ENCODE peak calls at places on chromosomes 6 and 20, in four cellular contexts. B is heart right ventricle, K is neural progenitor cell, N is adrenal gland. M is an unnamed sample.

GRCh38 chr6:21597706-21598273 is 4.2 kb downstream of the SOX4 start:
- DNase-seq in N (no peak), K (no peak), B (no peak), M (no peak)

GRCh38 chr20:51930775-51931174 is 128.5 kb upstream of the SALL4 start:
- DNase-seq in K (no peak), B (peak; percentile 23), N (no peak), M (no peak)

GRCh38 chr6:34657037-34657306 is 39.6 kb downstream of the ILRUN start:
- DNase-seq in K (no peak), B (no peak), N (no peak), M (no peak)

GRCh38 chr6:13653296-13653695 is 38.2 kb downstream of the NOL7 start:
- DNase-seq in K (no peak), N (no peak), B (no peak), M (no peak)

GRCh38 chr20:45924391-45925261 is 9.9 kb upstream of the PCIF1 start:
- DNase-seq in K (no peak), N (peak; percentile 88), B (peak; percentile 57), M (no peak)

GRCh38 chr20:35568645-35569044 is 26.8 kb downstream of the ERGIC3 start:
- DNase-seq in K (peak; percentile 21), B (no peak), N (no peak), M (no peak)

GRCh38 chr6:138371720-138372119 is 6.0 kb upstream of the SMIM28 start:
- DNase-seq in K (no peak), N (no peak), B (no peak), M (no peak)

GRCh38 chr6:144104898-144105487 is 9.6 kb upstream of the SF3B5 start:
- DNase-seq in K (peak; percentile 64), B (peak; percentile 74), N (no peak), M (peak; percentile 7)

GRCh38 chr20:11156922-11157321 is 483.1 kb upstream of the JAG1 start:
- DNase-seq in B (no peak), N (no peak), K (no peak), M (no peak)

GRCh38 chr6:162264581-162264980 is 463.0 kb downstream of the PRKN start:
- DNase-seq in K (no peak), N (no peak), B (no peak), M (no peak)

GRCh38 chr6:155187096-155187495 is 76.7 kb upstream of the CLDN20 start:
- DNase-seq in B (no peak), K (no peak), N (no peak), M (no peak)
- H3K27ac ChIP-seq in B (no peak overlapping the region), K (no peak overlapping the region), N (no peak overlapping the region), M (no peak overlapping the region)

GRCh38 chr6:131281471-131282270 is 146.4 kb downstream of the AKAP7 start:
- DNase-seq in N (peak; percentile 87), K (peak; percentile 61), B (peak; percentile 20), M (peak; percentile 17)
- H3K27ac ChIP-seq in N (peak overlapping the region; percentile 10), K (no peak overlapping the region), B (no peak overlapping the region), M (peak overlapping the region; percentile 66)

GRCh38 chr6:340991-341827 is 48.9 kb downstream of the DUSP22 start:
- DNase-seq in B (peak; percentile 29), K (no peak), N (peak; percentile 79), M (no peak)
- H3K27ac ChIP-seq in B (no peak overlapping the region), K (no peak overlapping the region), N (no peak overlapping the region), M (no peak overlapping the region)

DNA sequence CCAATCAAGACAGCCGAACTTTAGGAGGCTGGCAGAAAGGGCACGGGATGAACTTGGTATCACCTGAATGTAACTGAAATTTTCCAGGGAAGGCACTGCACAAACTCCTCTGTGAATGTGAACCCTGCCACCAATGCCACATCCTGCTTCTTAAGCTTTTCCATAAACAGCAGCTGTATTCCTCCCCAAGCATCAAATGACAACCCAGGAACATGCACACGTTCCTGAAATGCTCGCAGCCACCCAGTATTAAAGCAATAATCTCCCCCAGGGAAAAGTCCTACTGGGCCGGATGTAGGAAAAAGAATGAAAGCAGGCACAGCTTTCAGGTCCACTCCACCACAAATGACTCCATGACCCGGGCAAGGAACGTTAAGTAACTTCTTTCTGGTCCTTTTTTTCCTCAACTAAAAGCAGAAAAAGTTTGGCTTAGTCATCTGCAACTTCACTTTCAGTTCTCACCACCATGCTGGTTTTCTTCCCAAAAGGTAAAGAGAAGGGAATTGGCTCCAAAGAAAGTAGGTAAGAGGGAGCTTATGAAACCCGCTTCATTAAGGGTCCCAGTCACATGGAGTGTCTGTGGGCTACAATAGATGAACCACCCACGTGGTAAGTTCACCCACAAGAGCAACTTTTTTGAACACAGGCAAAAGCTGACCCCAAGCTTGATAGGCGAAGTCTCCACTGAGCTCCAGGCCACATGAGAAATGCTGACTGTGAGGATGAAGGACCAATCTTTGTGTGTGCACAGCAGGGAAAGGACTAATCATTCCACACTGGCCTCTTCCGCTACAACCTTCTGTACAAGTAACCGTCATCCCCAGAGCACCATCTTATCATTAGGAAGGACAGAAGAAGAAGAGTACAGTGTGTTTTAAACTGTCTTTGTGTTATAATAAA is 90.1 kb downstream of the HIVEP2 start:
- DNase-seq in B (no peak), N (no peak), K (peak; percentile 27), M (no peak)
- H3K27ac ChIP-seq in B (no peak overlapping the region), N (no peak overlapping the region), K (no peak overlapping the region), M (no peak overlapping the region)

GRCh38 chr20:1934578-1935573 is 39.7 kb downstream of the SIRPA start:
- DNase-seq in K (no peak), B (peak; percentile 34), N (peak; percentile 93), M (no peak)
- H3K27ac ChIP-seq in K (no peak overlapping the region), B (peak overlapping the region; percentile 72), N (peak overlapping the region; percentile 64), M (peak overlapping the region; percentile 71)

M was measured in substantia nigra.